ENCODE peak calls at places on chromosomes 4 and X, in six cellular contexts. L, B, C, A, I and W are unnamed samples.

GRCh38 chr4:108919229-108919893 is 156.5 kb upstream of the ETNPPL start:
- ATAC-seq in A (no peak), B (no peak), C (no peak), I (no peak), L (no peak), W (no peak)

GRCh38 chrX:147859666-147860065 is 52.1 kb upstream of the FMR1 start:
- ATAC-seq in C (no peak), L (peak; percentile 50), A (no peak), B (no peak), I (no peak), W (no peak)

GRCh38 chr4:32776435-32777203 is 2056.4 kb downstream of the PCDH7 start:
- ATAC-seq in L (no peak), B (no peak), C (no peak), A (no peak), I (no peak), W (no peak)

GRCh38 chr4:102981005-102981404 is 38.5 kb downstream of the SLC9B1 start:
- ATAC-seq in I (no peak), A (no peak), L (no peak), B (no peak), C (no peak), W (no peak)

GRCh38 chr4:6183740-6184139 is 16.6 kb downstream of the JAKMIP1 start:
- ATAC-seq in I (no peak), C (no peak), A (no peak), B (no peak), L (no peak), W (no peak)

GRCh38 chrX:21734175-21734574 is 23.7 kb downstream of the SMPX start:
- ATAC-seq in C (no peak), L (peak; percentile 99), B (no peak), A (no peak), I (no peak), W (no peak)

GRCh38 chrX:110852180-110852579 is 56.6 kb upstream of the CHRDL1 start:
- ATAC-seq in A (peak; percentile 49), C (no peak), I (peak; percentile 71), L (peak; percentile 41), B (peak; percentile 88), W (no peak)

GRCh38 chr4:165592386-165592785 is 213.6 kb downstream of the CPE start:
- ATAC-seq in B (no peak), I (no peak), C (no peak), A (no peak), L (no peak), W (no peak)

GRCh38 chr4:25330905-25331816 is 18.6 kb downstream of the ZCCHC4 start:
- ATAC-seq in C (no peak), A (peak; percentile 72), L (peak; percentile 29), B (no peak), I (no peak), W (no peak)

GRCh38 chr4:121139533-121140222 is 24.4 kb downstream of the TNIP3 start:
- ATAC-seq in B (no peak), A (no peak), I (no peak), L (no peak), C (no peak), W (no peak)

GRCh38 chr4:41319553-41319952 is 62.8 kb downstream of the UCHL1 start:
- ATAC-seq in A (no peak), L (no peak), B (no peak), C (no peak), I (peak; percentile 74), W (no peak)

GRCh38 chr4:183396187-183396738 is 48.2 kb upstream of the CDKN2AIP start:
- ATAC-seq in C (no peak), A (no peak), I (no peak), L (no peak), B (no peak), W (no peak)

GRCh38 chr4:183146478-183146877 is 47.4 kb downstream of the WWC2 start:
- ATAC-seq in L (peak; percentile 57), C (peak; percentile 49), I (no peak), A (no peak), B (peak; percentile 84), W (no peak)

GRCh38 chrX:144798972-144799371 is 448.3 kb upstream of the SPANXN1 start:
- ATAC-seq in B (no peak), A (no peak), I (no peak), L (no peak), C (no peak), W (no peak)

GRCh38 chr4:128877934-128878333 is 68.4 kb downstream of the JADE1 start:
- ATAC-seq in A (no peak), I (no peak), C (no peak), L (no peak), B (no peak), W (no peak)

GRCh38 chrX:21700967-21701366 is 42.8 kb upstream of the KLHL34 start:
- ATAC-seq in C (no peak), L (peak; percentile 41), I (no peak), B (no peak), A (no peak), W (no peak)

GRCh38 chr4:57131849-57132745 is 21.9 kb upstream of the IGFBP7 start:
- ATAC-seq in I (no peak), C (peak; percentile 64), B (no peak), L (peak; percentile 35), A (no peak), W (peak; percentile 60)

GRCh38 chr4:7985891-7986441 is 46.3 kb upstream of the AFAP1 start:
- ATAC-seq in L (peak; percentile 70), C (no peak), I (no peak), A (peak; percentile 56), B (no peak), W (no peak)

DNA sequence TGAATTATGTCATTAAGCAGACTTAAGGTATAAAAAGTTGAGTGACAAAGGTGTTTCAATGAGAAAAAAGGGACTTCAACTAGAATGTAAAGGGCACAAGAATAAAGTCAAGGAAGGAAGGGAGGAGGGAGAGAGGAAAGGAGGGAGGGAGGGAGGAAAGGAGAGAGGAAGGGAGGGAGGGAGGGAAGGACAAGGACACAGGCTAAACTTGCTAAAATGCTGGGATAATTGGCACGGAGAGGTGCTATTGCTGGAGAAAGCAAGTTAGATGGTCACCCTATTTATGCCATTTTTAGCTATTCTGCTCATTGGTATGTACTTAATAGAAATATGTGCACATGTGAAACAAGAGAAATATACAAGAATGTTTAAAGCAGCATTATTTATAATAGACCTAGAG is 44.9 kb upstream of the SPP1 start:
- ATAC-seq in L (no peak), B (no peak), C (no peak), I (no peak), A (no peak), W (no peak)
- TF ChIP-seq POLR2AphosphoS5 in L (no peak), B (no peak), C (no peak), I (no peak), A (no peak), W (no peak)

GRCh38 chr4:168480991-168481588 is 798 bp upstream of the DDX60L start:
- ATAC-seq in A (peak; percentile 71), C (peak; percentile 79), L (peak; percentile 17), I (peak; percentile 66), B (peak; percentile 74), W (peak; percentile 66)
- TF ChIP-seq POLR2AphosphoS5 in A (no peak), C (no peak), L (no peak), I (peak; percentile 59), B (no peak), W (no peak)

DNA sequence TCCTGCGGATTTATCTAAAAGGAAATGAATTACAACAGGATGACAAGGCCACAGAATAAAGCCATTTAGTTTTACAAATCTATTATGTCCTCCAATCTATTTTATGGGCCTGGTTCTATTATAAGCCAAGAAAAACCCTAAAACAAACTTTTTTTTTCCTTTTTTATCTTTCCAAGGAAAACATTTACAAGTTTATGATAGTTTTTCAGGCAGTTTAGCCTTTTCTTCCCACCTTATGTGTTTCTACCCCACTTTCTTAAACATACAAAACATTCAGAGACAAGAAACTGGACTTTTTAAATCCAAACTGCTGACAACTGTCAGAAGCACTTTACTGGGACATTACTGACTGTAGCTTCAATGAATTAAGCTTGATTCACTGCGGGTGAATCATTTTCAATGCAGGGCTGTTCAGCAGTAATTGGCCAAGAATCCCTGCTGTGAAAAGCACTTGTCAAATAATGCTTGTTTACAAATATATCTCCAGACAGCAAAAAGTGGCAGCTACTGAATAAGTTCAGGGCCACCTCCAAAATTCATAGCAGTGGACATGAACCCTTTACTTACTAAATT is 4.3 kb downstream of the EPHA5 start:
- ATAC-seq in B (no peak), L (no peak), I (no peak), C (no peak), A (no peak), W (no peak)
- TF ChIP-seq POLR2AphosphoS5 in B (no peak), L (no peak), I (no peak), C (no peak), A (no peak), W (no peak)

DNA sequence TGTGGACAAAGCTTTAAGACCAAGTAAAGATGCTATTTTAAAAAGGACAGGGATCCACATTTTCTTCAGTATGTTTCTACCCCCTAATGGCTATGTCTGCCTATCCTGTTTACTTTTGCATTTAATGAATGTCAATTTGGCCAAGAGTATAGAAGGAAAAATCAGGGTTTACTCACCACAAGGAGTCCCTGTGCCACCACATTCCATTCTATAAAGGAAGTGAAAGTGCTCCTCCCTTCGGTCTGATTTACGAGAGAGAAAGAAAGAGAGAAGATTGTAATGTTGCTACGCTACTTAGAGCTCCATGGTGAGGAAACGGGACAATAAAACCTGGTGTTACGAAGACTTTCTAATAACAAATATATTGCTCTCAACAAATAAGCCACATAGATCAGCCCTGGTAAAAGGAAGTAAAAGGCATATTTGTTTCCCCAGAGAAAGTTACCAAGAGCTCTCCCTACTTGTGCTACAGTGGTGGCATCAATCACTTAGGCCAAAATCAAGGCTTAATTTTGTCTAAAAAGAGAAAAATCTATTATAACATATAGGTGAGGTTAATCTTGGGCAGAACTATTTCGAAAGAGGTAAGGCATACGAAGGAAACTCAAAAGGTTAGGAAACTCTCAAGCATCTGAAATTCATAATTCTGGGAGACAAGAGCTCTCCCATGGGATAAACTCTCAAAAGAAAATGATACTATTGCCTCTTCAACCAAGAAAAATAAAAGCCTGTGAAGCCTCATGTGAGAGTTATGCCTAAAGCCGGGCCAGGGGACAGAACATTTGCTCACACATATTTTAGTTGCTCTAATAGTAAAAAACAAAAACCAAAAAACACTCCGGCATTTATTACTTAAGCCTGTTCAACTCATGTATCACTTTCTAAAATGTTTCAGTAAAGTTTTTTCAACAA is 29.5 kb downstream of the TAPT1 start:
- ATAC-seq in A (peak; percentile 45), B (no peak), L (no peak), C (peak; percentile 71), I (peak; percentile 95), W (peak; percentile 69)
- TF ChIP-seq POLR2AphosphoS5 in A (no peak), B (no peak), L (no peak), C (no peak), I (no peak), W (peak; percentile 61)

GRCh38 chr4:82284858-82285805 is 88.7 kb downstream of the HNRNPD start:
- ATAC-seq in I (peak; percentile 99), A (peak; percentile 99), C (peak; percentile 100), L (peak; percentile 100), B (peak; percentile 99), W (peak; percentile 100)

GRCh38 chr4:82282875-82283274 is 90.9 kb downstream of the HNRNPD start:
- ATAC-seq in I (no peak), C (no peak), B (no peak), A (no peak), L (no peak), W (no peak)

GRCh38 chr4:82287720-82288119 is 86.1 kb downstream of the HNRNPD start:
- ATAC-seq in L (no peak), A (no peak), I (no peak), C (no peak), B (no peak), W (no peak)

DNA sequence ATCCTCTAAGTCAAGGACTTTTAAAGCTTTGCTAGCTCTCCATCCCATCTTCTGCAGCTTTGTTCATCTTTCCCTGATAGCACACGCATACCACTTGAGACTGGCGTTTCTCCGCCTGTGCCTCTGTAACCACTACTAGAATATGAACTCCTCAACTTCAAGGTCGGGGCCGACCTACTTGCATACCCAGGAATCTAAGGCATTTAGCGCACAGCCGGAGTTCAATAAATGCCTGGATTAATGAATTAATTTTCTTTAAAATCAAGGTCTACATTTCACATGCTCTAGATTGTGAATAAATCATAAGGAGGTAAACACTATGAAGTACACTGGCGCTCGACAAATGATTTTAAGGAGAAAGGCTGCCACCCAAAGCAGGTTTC is 89.3 kb downstream of the HNRNPD start:
- ATAC-seq in I (peak; percentile 1), C (no peak), B (no peak), L (no peak), A (no peak), W (no peak)
- TF ChIP-seq POLR2AphosphoS5 in I (no peak), C (no peak), B (no peak), L (no peak), A (no peak), W (no peak)